ENCODE peak calls at places on chromosomes 2 and 18, in ten cellular contexts. Q is mucosa of descending colon, Y is pancreas, F is PC-3, L is heart right ventricle, N is breast epithelium, J is adrenal gland, H is GM20000, R is cardiac fibroblast, G is mammary epithelial cell. O is an unnamed sample.

GRCh38 chr2:211133766-211134165 is 577.4 kb downstream of the CPS1 start:
- DNase-seq in G (peak), L (no peak), N (no peak), Q (no peak), R (peak), F (peak), H (no peak), Y (no peak), J (no peak), O (no peak)

GRCh38 chr2:219448776-219449476 is 14.3 kb downstream of the SPEG start:
- DNase-seq in G (no peak), Y (peak), J (no peak), F (no peak), L (no peak), R (no peak), H (no peak), Q (no peak), N (no peak), O (no peak)

GRCh38 chr2:140600116-140600515 is 1530.7 kb downstream of the LRP1B start:
- DNase-seq in G (peak), Y (no peak), Q (no peak), H (no peak), L (no peak), F (peak), J (no peak), N (no peak), R (peak), O (no peak)

GRCh38 chr2:46703588-46703987 is 212.0 kb downstream of the MCFD2 start:
- DNase-seq in J (no peak), H (peak), Q (no peak), R (no peak), L (no peak), Y (no peak), F (no peak), G (no peak), N (no peak), O (peak)

GRCh38 chr2:143807677-143808076 is 678.5 kb downstream of the ARHGAP15 start:
- DNase-seq in H (no peak), L (no peak), F (no peak), Q (no peak), N (no peak), R (peak), G (no peak), J (no peak), Y (no peak), O (no peak)

GRCh38 chr18:22063672-22064071 is 105.7 kb upstream of the GATA6 start:
- DNase-seq in N (no peak), G (no peak), L (no peak), R (no peak), Q (no peak), F (no peak), J (no peak), H (no peak), Y (no peak), O (no peak)

GRCh38 chr2:219643788-219644398 is 16.5 kb downstream of the SLC4A3 start:
- DNase-seq in L (peak), Y (no peak), G (no peak), N (no peak), Q (no peak), J (no peak), H (no peak), F (no peak), R (no peak), O (no peak)

GRCh38 chr2:232489516-232490220 is 2.0 kb upstream of the ECEL1 start:
- DNase-seq in F (no peak), N (no peak), G (no peak), R (no peak), Y (no peak), H (no peak), L (no peak), Q (no peak), J (no peak), O (no peak)

GRCh38 chr2:105746177-105747080 is 1.7 kb downstream of the NCK2 start:
- DNase-seq in H (peak), Q (peak), Y (peak), G (peak), J (peak), R (peak), F (peak), L (peak), N (peak), O (peak)

GRCh38 chr18:1663879-1664705 is 759.4 kb downstream of the ADCYAP1 start:
- DNase-seq in N (no peak), Q (peak), Y (peak), F (peak), H (peak), L (peak), G (peak), J (peak), R (peak), O (peak)

GRCh38 chr2:173997269-173997668 is 32.1 kb upstream of the SP3 start:
- DNase-seq in Q (peak), F (no peak), N (peak), Y (no peak), H (peak), J (peak), G (no peak), L (peak), R (peak), O (peak)

GRCh38 chr2:128237911-128238697 is 80.6 kb downstream of the HS6ST1 start:
- DNase-seq in H (no peak), J (no peak), F (no peak), R (no peak), L (no peak), G (no peak), N (no peak), Y (no peak), Q (no peak), O (no peak)

GRCh38 chr2:145759228-145759940 is 1239.5 kb upstream of the ZEB2 start:
- DNase-seq in N (no peak), L (no peak), Q (no peak), H (no peak), Y (no peak), J (no peak), G (no peak), F (no peak), R (no peak), O (no peak)

GRCh38 chr2:200702646-200703118 is 109.0 kb upstream of the BZW1 start:
- DNase-seq in Y (no peak), F (peak), J (no peak), H (no peak), R (no peak), G (peak), N (no peak), L (no peak), Q (no peak), O (no peak)

GRCh38 chr18:57146956-57147636 is at the start of gene BOD1L2:
- DNase-seq in N (no peak), J (no peak), Q (no peak), L (no peak), G (no peak), F (no peak), H (no peak), Y (no peak), R (no peak), O (no peak)

GRCh38 chr18:68763082-68763481 is 34.8 kb upstream of the CCDC102B start:
- DNase-seq in Q (no peak), N (no peak), L (no peak), H (no peak), F (peak), G (no peak), R (peak), J (no peak), Y (no peak), O (no peak)

GRCh38 chr2:102703748-102704147 is 58.1 kb upstream of the TMEM182 start:
- DNase-seq in Q (peak), F (peak), Y (no peak), G (peak), R (peak), N (no peak), H (peak), J (no peak), L (no peak), O (peak)
- TF ChIP-seq CTCF in Q (no peak), F (peak), Y (no peak), G (peak), R (peak), N (no peak), H (peak), J (peak), L (peak), O (peak)

GRCh38 chr2:197059498-197059897 is 133.0 kb upstream of the PGAP1 start:
- DNase-seq in J (no peak), F (no peak), Y (no peak), Q (no peak), H (no peak), L (no peak), N (no peak), R (no peak), G (no peak), O (no peak)

GRCh38 chr2:197054437-197054836 is 127.9 kb upstream of the PGAP1 start:
- DNase-seq in L (no peak), H (no peak), N (no peak), Q (no peak), Y (no peak), G (peak), J (no peak), R (peak), F (peak), O (no peak)

GRCh38 chr2:197058777-197059176 is 132.3 kb upstream of the PGAP1 start:
- DNase-seq in R (no peak), G (no peak), L (no peak), Q (no peak), F (no peak), Y (no peak), J (no peak), N (no peak), H (no peak), O (no peak)

GRCh38 chr2:197055045-197055444 is 128.5 kb upstream of the PGAP1 start:
- DNase-seq in H (no peak), Y (no peak), Q (no peak), L (no peak), N (no peak), F (no peak), R (no peak), G (no peak), J (no peak), O (no peak)

GRCh38 chr2:197057946-197058345 is 131.4 kb upstream of the PGAP1 start:
- DNase-seq in F (peak), H (no peak), R (no peak), N (no peak), Y (no peak), Q (no peak), L (no peak), G (no peak), J (no peak), O (no peak)
- TF ChIP-seq CTCF in F (no peak), H (no peak), R (no peak), N (no peak), Y (no peak), Q (no peak), L (no peak), G (no peak), J (no peak), O (no peak)

GRCh38 chr2:222561817-222562424 is 94.0 kb downstream of the FARSB start:
- DNase-seq in H (peak), F (peak), L (no peak), N (no peak), J (peak), Q (peak), R (peak), G (peak), Y (no peak), O (peak)
- TF ChIP-seq CTCF in H (peak), F (peak), L (peak), N (peak), J (peak), Q (no peak), R (peak), G (peak), Y (peak), O (peak)

DNA sequence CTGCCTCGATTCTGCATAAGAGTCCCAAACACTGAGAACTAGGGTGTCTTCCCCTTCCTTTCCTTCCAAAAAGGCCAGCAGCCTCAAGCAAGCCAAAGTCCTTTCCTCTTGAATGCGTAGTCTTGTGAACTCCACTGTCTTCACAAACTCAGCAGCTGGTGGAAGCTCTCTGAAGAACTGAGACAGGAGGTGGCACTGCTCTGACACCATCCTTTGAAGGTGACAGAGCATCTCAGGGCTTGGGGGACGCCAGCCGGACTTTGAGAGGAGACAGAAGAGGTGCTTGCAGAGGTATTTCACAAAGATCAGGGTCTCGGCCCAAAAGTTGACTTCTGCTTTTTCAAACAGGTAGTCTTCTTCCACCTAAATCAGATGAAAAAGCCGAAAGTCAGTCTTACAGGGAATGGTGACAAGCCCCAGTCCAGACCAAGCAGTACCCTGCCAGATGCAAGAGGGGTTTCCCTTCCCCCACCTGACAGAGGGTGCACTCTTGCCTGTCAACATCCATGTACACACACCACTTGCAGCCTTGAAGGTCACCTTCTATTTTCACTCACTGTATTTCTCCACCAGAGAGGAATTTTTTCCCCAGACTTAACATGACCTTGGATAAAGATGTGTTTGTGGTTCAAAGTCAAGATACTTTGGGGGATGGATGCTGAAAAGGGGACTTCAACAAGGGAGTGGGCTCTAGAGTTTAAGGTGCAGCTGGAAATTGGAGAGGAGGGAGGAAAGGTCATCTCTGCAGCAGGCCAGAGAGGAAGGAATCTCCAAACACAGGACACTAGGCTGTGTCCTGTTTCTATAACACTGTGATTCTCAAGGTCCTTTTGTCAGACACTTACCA is 4.8 kb upstream of the ZFP36L2 start:
- DNase-seq in L (no peak), Q (no peak), N (no peak), Y (no peak), J (no peak), G (no peak), F (no peak), R (no peak), H (no peak), O (no peak)
- TF ChIP-seq CTCF in L (no peak), Q (no peak), N (no peak), Y (no peak), J (no peak), G (no peak), F (no peak), R (no peak), H (no peak), O (no peak)

DNA sequence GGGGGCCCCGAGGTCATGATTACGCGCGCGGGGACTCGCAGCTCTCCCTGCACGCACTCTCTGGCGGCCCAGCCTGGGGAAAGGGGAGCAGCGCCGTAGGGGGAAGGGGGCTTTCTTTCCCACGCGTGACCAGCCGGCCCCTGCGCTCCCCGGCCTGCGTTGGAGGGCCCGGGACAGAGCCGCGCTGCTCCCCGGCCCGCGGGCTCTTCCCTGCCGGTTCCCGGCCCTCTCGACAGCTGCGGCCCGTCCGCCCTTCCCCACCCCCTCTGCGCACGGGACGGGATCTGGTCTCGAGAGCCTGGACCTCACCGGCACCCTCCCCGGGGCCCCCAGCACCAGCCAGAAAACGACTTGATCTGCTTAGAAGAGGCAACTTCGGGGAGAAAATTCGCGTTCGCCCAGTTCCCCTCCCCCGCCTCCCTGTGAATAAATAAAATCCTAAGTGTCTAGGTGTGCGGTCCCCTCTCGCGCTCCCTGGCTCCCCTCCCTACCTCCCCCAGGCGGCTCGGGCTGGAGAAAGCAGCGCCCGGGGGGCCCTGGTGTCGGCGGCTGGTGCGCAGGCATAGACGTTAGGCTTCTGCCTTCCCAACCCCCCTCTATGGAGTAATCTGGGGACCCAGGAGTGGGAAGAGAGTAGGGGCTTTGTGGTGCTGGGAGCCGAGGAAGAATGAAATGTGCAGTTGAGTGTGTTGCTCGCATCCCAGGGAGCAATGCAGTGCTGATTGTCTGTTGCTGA is 793 bp upstream of the FIGN start:
- DNase-seq in J (peak), L (peak), Q (peak), F (peak), H (peak), R (peak), Y (peak), N (no peak), G (peak), O (peak)
- TF ChIP-seq CTCF in J (peak), L (peak), Q (no peak), F (peak), H (no peak), R (peak), Y (no peak), N (no peak), G (peak), O (no peak)

DNA sequence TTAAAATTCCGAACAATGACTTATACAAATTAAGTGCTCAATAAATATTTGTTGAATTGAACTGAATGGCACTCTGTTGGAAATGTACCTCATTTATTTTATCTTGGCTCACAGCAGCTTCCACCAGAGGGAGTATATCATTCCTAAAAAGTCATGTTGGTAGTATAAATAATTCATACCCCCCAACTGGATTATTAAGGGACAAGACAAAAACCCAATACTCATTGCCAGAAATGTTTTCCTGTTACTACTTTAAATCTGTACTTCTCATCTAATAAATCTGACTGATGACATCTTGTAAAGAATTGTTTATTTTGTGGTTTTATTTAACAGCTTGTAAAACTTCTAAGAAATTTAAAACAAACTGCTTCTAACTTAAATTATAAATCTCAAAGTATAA is 163.9 kb downstream of the CDH2 start:
- DNase-seq in G (no peak), Y (no peak), Q (no peak), N (no peak), R (peak), L (no peak), F (peak), J (no peak), H (no peak), O (no peak)
- TF ChIP-seq CTCF in G (peak), Y (no peak), Q (no peak), N (no peak), R (peak), L (peak), F (peak), J (peak), H (no peak), O (no peak)

GRCh38 chr2:120885749-120886148 is 150.1 kb downstream of the GLI2 start:
- DNase-seq in H (no peak), Q (no peak), N (no peak), L (no peak), J (no peak), Y (no peak), R (no peak), F (no peak), G (no peak), O (no peak)

GRCh38 chr2:120884406-120885290 is 149.0 kb downstream of the GLI2 start:
- DNase-seq in Y (peak), F (no peak), R (no peak), Q (no peak), H (no peak), J (no peak), L (no peak), G (no peak), N (no peak), O (no peak)

GRCh38 chr2:120883607-120884405 is 148.1 kb downstream of the GLI2 start:
- DNase-seq in Y (peak), L (no peak), G (no peak), H (no peak), J (no peak), F (no peak), Q (no peak), N (no peak), R (no peak), O (no peak)

GRCh38 chr2:120886534-120886961 is 150.9 kb downstream of the GLI2 start:
- DNase-seq in Y (peak), H (no peak), F (no peak), R (no peak), Q (no peak), J (no peak), N (no peak), L (no peak), G (no peak), O (no peak)

GRCh38 chr2:120885311-120885710 is 149.6 kb downstream of the GLI2 start:
- DNase-seq in J (no peak), G (no peak), L (no peak), Q (no peak), R (no peak), N (no peak), F (no peak), Y (peak), H (no peak), O (no peak)
- TF ChIP-seq CTCF in J (no peak), G (no peak), L (no peak), Q (no peak), R (peak), N (no peak), F (no peak), Y (no peak), H (no peak), O (no peak)

DNA sequence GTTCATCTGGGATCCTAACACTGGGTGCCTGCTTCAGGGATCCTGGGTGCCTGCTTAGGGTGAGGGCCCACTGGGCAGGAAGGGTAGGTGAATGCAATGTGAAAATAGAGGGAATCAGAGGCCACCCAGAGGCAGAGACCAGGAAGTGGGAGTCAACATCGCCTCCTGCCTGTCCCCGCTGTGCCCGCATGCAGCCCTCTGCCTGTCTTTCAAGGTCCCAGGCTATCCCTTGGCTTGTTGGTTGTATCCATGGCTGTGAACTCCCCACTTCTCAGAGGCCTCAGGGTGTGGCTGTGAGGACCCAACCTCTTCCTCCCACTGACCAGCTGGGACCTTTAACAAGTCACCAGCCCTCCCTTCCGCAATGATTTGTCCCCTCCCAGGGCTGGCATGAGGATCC is 26.5 kb downstream of the PSD4 start:
- DNase-seq in L (no peak), R (no peak), F (peak), G (no peak), N (no peak), J (no peak), Q (no peak), Y (no peak), H (no peak), O (no peak)
- TF ChIP-seq CTCF in L (no peak), R (no peak), F (peak), G (no peak), N (no peak), J (no peak), Q (no peak), Y (no peak), H (no peak), O (no peak)

DNA sequence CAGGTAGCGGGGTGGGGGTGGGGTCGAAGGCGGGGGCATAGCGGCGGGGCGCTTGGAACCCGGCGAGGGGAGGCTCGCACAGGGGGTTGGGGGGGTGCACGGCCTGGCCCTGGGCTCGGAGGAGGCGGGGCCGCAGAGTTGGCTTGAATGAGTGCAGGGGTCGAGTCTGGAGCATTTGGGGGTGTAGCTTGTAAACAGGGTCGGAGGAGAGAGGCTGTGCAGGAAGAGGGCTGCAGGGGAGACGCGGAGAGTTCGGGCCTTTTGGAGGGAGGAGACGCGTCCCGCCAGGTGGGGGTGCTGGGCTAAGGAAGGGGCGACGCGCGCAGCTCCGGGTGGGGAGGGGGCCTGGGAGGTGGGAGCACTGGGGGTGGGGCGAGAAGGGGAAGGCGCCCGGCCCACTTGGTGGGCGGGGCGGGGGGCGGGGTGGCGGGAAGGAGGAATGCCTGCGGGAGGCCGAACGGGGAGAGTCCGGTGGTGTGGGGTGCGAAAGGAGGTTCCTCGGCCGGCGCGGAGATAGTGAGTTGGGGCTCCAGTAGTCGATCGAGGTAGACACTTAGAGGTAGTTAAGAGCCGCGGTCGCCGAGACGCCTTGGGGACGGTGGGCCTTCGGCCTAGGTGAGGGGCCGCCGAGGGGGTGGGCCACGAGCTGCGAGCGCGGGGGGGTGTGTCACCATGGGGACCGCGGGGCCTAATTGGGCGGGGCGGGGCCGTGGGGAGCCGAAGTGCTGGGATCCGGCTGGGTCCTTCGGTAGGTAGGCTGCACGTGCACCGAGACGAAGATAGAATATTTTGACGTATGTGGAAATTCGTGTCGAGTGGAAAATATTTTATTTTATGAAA is 766 bp downstream of the MSH6 start:
- DNase-seq in N (no peak), L (peak), F (peak), J (peak), Q (peak), H (peak), Y (peak), G (peak), R (peak), O (peak)
- TF ChIP-seq CTCF in N (no peak), L (no peak), F (no peak), J (no peak), Q (no peak), H (no peak), Y (no peak), G (no peak), R (no peak), O (peak)

O was measured in GM13977.